ENCODE peak calls at places on chromosomes 4 and X, in four cellular contexts. O is GM12878, W is IMR-90, E is K562. A is an unnamed sample.

GRCh38 chr4:91058345-91058744 is 931.2 kb downstream of the CCSER1 start:
- DNase-seq in E (no peak), O (no peak), W (peak), A (no peak)

GRCh38 chr4:186234367-186234766 is 7.1 kb downstream of the KLKB1 start:
- DNase-seq in O (no peak), E (no peak), W (no peak), A (no peak)

GRCh38 chrX:24703185-24703494 is 9.4 kb downstream of the POLA1 start:
- DNase-seq in E (no peak), W (no peak), O (no peak), A (no peak)

GRCh38 chr4:172270421-172270820 is 457.2 kb downstream of the GALNTL6 start:
- DNase-seq in O (no peak), E (no peak), W (no peak), A (no peak)

GRCh38 chr4:13546855-13547562 is 2.7 kb upstream of the NKX3-2 start:
- DNase-seq in W (no peak), O (no peak), E (no peak), A (no peak)

GRCh38 chrX:10090319-10090718 is 66.5 kb upstream of the CLCN4 start:
- DNase-seq in W (peak), E (no peak), O (no peak), A (no peak)

GRCh38 chrX:112834016-112834855 is 6.4 kb downstream of the AMOT start:
- DNase-seq in O (no peak), E (no peak), W (peak), A (no peak)

GRCh38 chr4:76902233-76902890 is 4.4 kb upstream of the SOWAHB start:
- DNase-seq in O (no peak), W (no peak), E (no peak), A (no peak)

GRCh38 chr4:99606716-99607115 is 32.1 kb downstream of the MTTP start:
- DNase-seq in O (no peak), E (no peak), W (no peak), A (no peak)

GRCh38 chrX:2413969-2414368 is 86.8 kb downstream of the DHRSX start:
- DNase-seq in E (no peak), O (no peak), W (no peak), A (no peak)

GRCh38 chr4:53321151-53321987 is 44.5 kb downstream of the SCFD2 start:
- DNase-seq in O (no peak), W (peak), E (no peak), A (no peak)

GRCh38 chrX:130106071-130106470 is 4.2 kb downstream of the ELF4 start:
- DNase-seq in E (no peak), O (no peak), W (no peak), A (no peak)

DNA sequence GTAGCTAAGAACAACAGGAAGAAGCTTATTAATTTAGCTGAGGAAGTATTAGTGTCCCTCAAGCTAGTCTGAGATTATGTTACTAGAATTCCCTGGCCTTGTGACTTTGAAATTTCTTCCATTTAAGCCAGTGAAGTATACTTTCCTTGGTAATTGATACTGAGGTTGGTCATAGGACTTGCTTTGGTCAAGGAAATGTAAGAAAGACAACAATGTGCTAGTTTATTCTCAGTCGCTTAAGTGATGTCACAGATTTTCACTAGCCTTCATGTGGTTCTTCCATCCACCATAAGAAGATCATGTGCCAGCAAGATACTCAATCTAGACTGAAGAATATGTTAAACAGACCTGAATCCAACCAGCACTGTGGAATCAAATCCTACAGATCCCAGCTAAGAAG is 1140.1 kb downstream of the TECRL start:
- DNase-seq in E (no peak), O (no peak), W (no peak), A (no peak)
- TF ChIP-seq ELK1 in E (no peak), O (no peak), W (no peak), A (no peak)

GRCh38 chr4:144782345-144782744 is 136.4 kb downstream of the HHIP start:
- DNase-seq in W (no peak), E (no peak), O (no peak), A (no peak)

DNA sequence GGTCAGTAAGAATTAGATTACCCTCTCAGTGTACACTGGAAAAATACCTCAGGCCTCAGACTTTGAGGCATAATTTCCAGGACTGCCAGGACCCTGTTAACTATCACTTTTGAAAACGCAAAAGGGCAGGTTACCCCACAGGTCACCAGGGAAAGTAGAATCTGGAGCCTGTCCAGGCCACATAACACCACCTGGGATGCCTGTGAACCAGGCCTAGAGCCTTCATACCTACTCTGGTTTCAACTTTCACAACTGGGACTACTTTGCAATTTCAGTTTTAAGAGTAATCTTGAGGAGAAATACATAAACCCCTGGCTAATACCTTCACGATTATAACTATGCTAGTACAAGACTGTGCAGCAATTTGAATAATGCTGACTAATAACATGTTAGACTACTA is 132.4 kb downstream of the HHIP start:
- DNase-seq in E (no peak), O (no peak), W (no peak), A (no peak)
- TF ChIP-seq ELK1 in E (no peak), O (no peak), W (no peak), A (no peak)

GRCh38 chr4:177118596-177118995 is 191.1 kb upstream of the NEIL3 start:
- DNase-seq in E (no peak), W (peak), O (no peak), A (no peak)

GRCh38 chr4:177117256-177117655 is 192.4 kb upstream of the NEIL3 start:
- DNase-seq in W (no peak), E (no peak), O (no peak), A (no peak)

GRCh38 chr4:177116161-177116560 is 193.5 kb upstream of the NEIL3 start:
- DNase-seq in E (no peak), O (no peak), W (no peak), A (no peak)

GRCh38 chr4:177119693-177120092 is 190.0 kb upstream of the NEIL3 start:
- DNase-seq in O (no peak), W (no peak), E (no peak), A (no peak)

GRCh38 chr4:177119021-177119461 is 190.6 kb upstream of the NEIL3 start:
- DNase-seq in E (no peak), O (no peak), W (peak), A (no peak)
- TF ChIP-seq ELK1 in E (no peak), O (no peak), W (no peak), A (no peak)

GRCh38 chr4:159047478-159048165 is 55.3 kb upstream of the RAPGEF2 start:
- DNase-seq in E (peak), W (peak), O (no peak), A (no peak)
- TF ChIP-seq ELK1 in E (no peak), W (no peak), O (no peak), A (no peak)